ENCODE peak calls at places on chromosomes 1 and 21, in seven cellular contexts. One of them, this sample, is unnamed.
A peak's percentile ranks its signal among the peaks of the same experiment; 100 is the strongest.

GRCh38 chr1:8858112-8858668 is 20.3 kb downstream of the ENO1 start:
- DNase-seq in RWPE1: no peak
- DNase-seq in H54: peak; percentile 26
- DNase-seq in heart right ventricle: peak; percentile 68
- DNase-seq in GM04504: no peak
- DNase-seq in activated CD4-positive, alpha-beta T cell treated with anti-CD3 and anti-CD28 coated beads, Interleukin-2, amount 10 ng/mL, durations not matched to agents 7 days and 5 days: peak; percentile 41
- DNase-seq in pancreas: no peak
- DNase-seq in this sample: no peak

GRCh38 chr21:31660134-31660565 is 657 bp downstream of the SOD1 start:
- DNase-seq in H54: peak; percentile 38
- DNase-seq in GM04504: peak; percentile 16
- DNase-seq in activated CD4-positive, alpha-beta T cell treated with anti-CD3 and anti-CD28 coated beads, Interleukin-2, amount 10 ng/mL, durations not matched to agents 7 days and 5 days: peak; percentile 37
- DNase-seq in RWPE1: peak; percentile 36
- DNase-seq in heart right ventricle: peak; percentile 36
- DNase-seq in pancreas: no peak
- DNase-seq in this sample: no peak

GRCh38 chr21:36710729-36711048 is 11.8 kb downstream of the SIM2 start:
- DNase-seq in H54: no peak
- DNase-seq in activated CD4-positive, alpha-beta T cell treated with anti-CD3 and anti-CD28 coated beads, Interleukin-2, amount 10 ng/mL, durations not matched to agents 7 days and 5 days: no peak
- DNase-seq in heart right ventricle: no peak
- DNase-seq in RWPE1: no peak
- DNase-seq in GM04504: no peak
- DNase-seq in pancreas: no peak
- DNase-seq in this sample: no peak

GRCh38 chr1:169874229-169874628 is 19.5 kb downstream of the SCYL3 start:
- DNase-seq in GM04504: peak; percentile 62
- DNase-seq in pancreas: no peak
- DNase-seq in activated CD4-positive, alpha-beta T cell treated with anti-CD3 and anti-CD28 coated beads, Interleukin-2, amount 10 ng/mL, durations not matched to agents 7 days and 5 days: no peak
- DNase-seq in RWPE1: no peak
- DNase-seq in heart right ventricle: no peak
- DNase-seq in H54: no peak
- DNase-seq in this sample: peak; percentile 63

GRCh38 chr1:164753521-164754077 is 194.6 kb downstream of the PBX1 start:
- DNase-seq in pancreas: no peak
- DNase-seq in activated CD4-positive, alpha-beta T cell treated with anti-CD3 and anti-CD28 coated beads, Interleukin-2, amount 10 ng/mL, durations not matched to agents 7 days and 5 days: no peak
- DNase-seq in GM04504: no peak
- DNase-seq in H54: no peak
- DNase-seq in heart right ventricle: no peak
- DNase-seq in RWPE1: no peak
- DNase-seq in this sample: no peak

GRCh38 chr1:26218906-26219494 is 15.0 kb upstream of the CEP85 start:
- DNase-seq in H54: peak; percentile 26
- DNase-seq in heart right ventricle: no peak
- DNase-seq in activated CD4-positive, alpha-beta T cell treated with anti-CD3 and anti-CD28 coated beads, Interleukin-2, amount 10 ng/mL, durations not matched to agents 7 days and 5 days: no peak
- DNase-seq in RWPE1: no peak
- DNase-seq in GM04504: no peak
- DNase-seq in pancreas: peak; percentile 76
- DNase-seq in this sample: no peak

GRCh38 chr1:4700801-4701200 is 46.4 kb downstream of the AJAP1 start:
- DNase-seq in H54: no peak
- DNase-seq in activated CD4-positive, alpha-beta T cell treated with anti-CD3 and anti-CD28 coated beads, Interleukin-2, amount 10 ng/mL, durations not matched to agents 7 days and 5 days: no peak
- DNase-seq in GM04504: no peak
- DNase-seq in pancreas: no peak
- DNase-seq in heart right ventricle: no peak
- DNase-seq in RWPE1: no peak
- DNase-seq in this sample: no peak

GRCh38 chr1:168960595-168960994 is 145.9 kb upstream of the ATP1B1 start:
- DNase-seq in activated CD4-positive, alpha-beta T cell treated with anti-CD3 and anti-CD28 coated beads, Interleukin-2, amount 10 ng/mL, durations not matched to agents 7 days and 5 days: no peak
- DNase-seq in RWPE1: no peak
- DNase-seq in H54: no peak
- DNase-seq in pancreas: no peak
- DNase-seq in GM04504: no peak
- DNase-seq in heart right ventricle: no peak
- DNase-seq in this sample: no peak

GRCh38 chr1:27004471-27005165 is 8.0 kb downstream of the TENT5B start:
- DNase-seq in heart right ventricle: no peak
- DNase-seq in pancreas: no peak
- DNase-seq in activated CD4-positive, alpha-beta T cell treated with anti-CD3 and anti-CD28 coated beads, Interleukin-2, amount 10 ng/mL, durations not matched to agents 7 days and 5 days: no peak
- DNase-seq in RWPE1: no peak
- DNase-seq in H54: no peak
- DNase-seq in GM04504: no peak
- DNase-seq in this sample: no peak

GRCh38 chr1:186283374-186283773 is 91.7 kb downstream of the TPR start:
- DNase-seq in H54: no peak
- DNase-seq in activated CD4-positive, alpha-beta T cell treated with anti-CD3 and anti-CD28 coated beads, Interleukin-2, amount 10 ng/mL, durations not matched to agents 7 days and 5 days: no peak
- DNase-seq in GM04504: no peak
- DNase-seq in RWPE1: no peak
- DNase-seq in pancreas: no peak
- DNase-seq in heart right ventricle: no peak
- DNase-seq in this sample: no peak

GRCh38 chr1:159832309-159832708 is 5.6 kb downstream of the SLAMF8 start:
- DNase-seq in RWPE1: no peak
- DNase-seq in heart right ventricle: no peak
- DNase-seq in GM04504: no peak
- DNase-seq in H54: no peak
- DNase-seq in activated CD4-positive, alpha-beta T cell treated with anti-CD3 and anti-CD28 coated beads, Interleukin-2, amount 10 ng/mL, durations not matched to agents 7 days and 5 days: no peak
- DNase-seq in pancreas: no peak
- DNase-seq in this sample: no peak

GRCh38 chr1:235567812-235568444 is 63.7 kb upstream of the B3GALNT2 start:
- DNase-seq in H54: no peak
- DNase-seq in GM04504: no peak
- DNase-seq in RWPE1: no peak
- DNase-seq in activated CD4-positive, alpha-beta T cell treated with anti-CD3 and anti-CD28 coated beads, Interleukin-2, amount 10 ng/mL, durations not matched to agents 7 days and 5 days: peak; percentile 42
- DNase-seq in heart right ventricle: no peak
- DNase-seq in pancreas: no peak
- DNase-seq in this sample: no peak

GRCh38 chr1:48017716-48018115 is 20.5 kb upstream of the TRABD2B start:
- DNase-seq in activated CD4-positive, alpha-beta T cell treated with anti-CD3 and anti-CD28 coated beads, Interleukin-2, amount 10 ng/mL, durations not matched to agents 7 days and 5 days: no peak
- DNase-seq in RWPE1: no peak
- DNase-seq in GM04504: no peak
- DNase-seq in pancreas: no peak
- DNase-seq in heart right ventricle: no peak
- DNase-seq in H54: no peak
- DNase-seq in this sample: no peak

GRCh38 chr21:45993210-45994085 is 11.9 kb downstream of the COL6A1 start:
- DNase-seq in GM04504: no peak
- DNase-seq in H54: no peak
- DNase-seq in pancreas: peak; percentile 25
- DNase-seq in RWPE1: no peak
- DNase-seq in heart right ventricle: peak; percentile 3
- DNase-seq in activated CD4-positive, alpha-beta T cell treated with anti-CD3 and anti-CD28 coated beads, Interleukin-2, amount 10 ng/mL, durations not matched to agents 7 days and 5 days: no peak
- DNase-seq in this sample: no peak

This sample was measured in AG09309.